ENCODE peak calls at places on chromosomes 12 and 14, in nine cellular contexts. X is uterus, V is ovary, J is tibial nerve, A is stomach, B is IMR-90, L is spleen, N is GM12878, G is A549. Z is an unnamed sample. For H3K4me1, the result is how much of the 10 kb centered on the place peaks cover.

GRCh38 chr12:68745376-68745903 is 536 bp upstream of the SLC35E3 start:
- DNase-seq in N (no peak), V (no peak), X (no peak), G (no peak), B (no peak), L (no peak), A (no peak), J (no peak), Z (no peak)

GRCh38 chr12:52561880-52562449 is 9.0 kb upstream of the KRT71 start:
- DNase-seq in J (no peak), G (peak), V (no peak), L (peak), X (no peak), B (no peak), A (no peak), N (no peak), Z (no peak)

GRCh38 chr14:92651106-92651792 is 97.2 kb downstream of the LGMN start:
- DNase-seq in N (peak), A (peak), B (no peak), L (peak), X (no peak), V (no peak), G (no peak), J (no peak), Z (no peak)

GRCh38 chr12:74449872-74450271 is 87.8 kb upstream of the ATXN7L3B start:
- DNase-seq in G (no peak), L (no peak), V (no peak), X (no peak), N (no peak), A (no peak), J (no peak), B (peak), Z (no peak)

GRCh38 chr14:105711841-105712460 is 185.6 kb downstream of the TMEM121 start:
- DNase-seq in J (no peak), X (no peak), A (no peak), L (no peak), B (no peak), V (no peak), N (no peak), G (no peak), Z (no peak)

GRCh38 chr14:100726467-100726811 is 253 bp upstream of the DLK1 start:
- DNase-seq in B (no peak), A (no peak), J (no peak), L (no peak), X (no peak), G (peak), V (no peak), N (no peak), Z (no peak)

GRCh38 chr12:93784339-93785086 is 107.3 kb downstream of the CRADD start:
- DNase-seq in N (no peak), L (no peak), A (no peak), B (peak), G (peak), V (no peak), J (peak), X (peak), Z (no peak)

GRCh38 chr12:51395283-51396230 is 4.4 kb upstream of the GALNT6 start:
- DNase-seq in J (no peak), X (no peak), L (no peak), G (no peak), B (no peak), V (no peak), N (peak), A (no peak), Z (peak)

GRCh38 chr12:87274594-87275245 is 754.5 kb downstream of the C12orf50 start:
- DNase-seq in J (no peak), X (no peak), B (peak), L (no peak), A (no peak), N (no peak), G (peak), V (no peak), Z (no peak)

GRCh38 chr12:92698466-92698865 is 4.3 kb upstream of the PLEKHG7 start:
- DNase-seq in B (no peak), L (no peak), X (no peak), J (no peak), A (no peak), G (no peak), V (no peak), N (no peak), Z (no peak)

GRCh38 chr12:92065018-92065499 is 80.6 kb downstream of the BTG1 start:
- DNase-seq in G (peak), B (peak), X (peak), J (no peak), A (peak), V (no peak), L (no peak), N (peak), Z (no peak)

GRCh38 chr14:36333106-36333505 is 12.7 kb upstream of the MBIP start:
- DNase-seq in X (no peak), G (no peak), N (no peak), V (no peak), J (no peak), L (no peak), A (no peak), B (no peak), Z (no peak)

GRCh38 chr12:112168561-112168971 is 43.2 kb downstream of the TRAFD1 start:
- DNase-seq in L (peak), N (no peak), G (no peak), J (no peak), B (no peak), X (no peak), A (no peak), V (no peak), Z (peak)

GRCh38 chr14:37594916-37595808 is at the start of the genes FOXA1 and TTC6:
- DNase-seq in X (no peak), G (peak), B (peak), A (peak), N (no peak), V (no peak), L (no peak), J (no peak), Z (no peak)

GRCh38 chr14:39268393-39268792 is 34.7 kb downstream of the MIA2 start:
- DNase-seq in B (peak), L (no peak), V (no peak), G (peak), X (no peak), N (no peak), J (no peak), A (no peak), Z (no peak)

GRCh38 chr12:42128327-42128726 is 16.3 kb downstream of the GXYLT1 start:
- DNase-seq in B (peak), V (no peak), X (no peak), N (no peak), L (no peak), J (no peak), G (no peak), A (no peak), Z (no peak)

GRCh38 chr12:56518570-56518969 is 3.0 kb upstream of the RBMS2 start:
- DNase-seq in A (no peak), G (peak), X (no peak), L (no peak), V (no peak), B (peak), J (no peak), N (no peak), Z (no peak)

GRCh38 chr12:53224268-53224896 is 7.6 kb downstream of the RARG start:
- DNase-seq in G (peak), A (no peak), V (no peak), L (peak), N (no peak), X (no peak), J (no peak), B (no peak), Z (peak)

GRCh38 chr14:87018294-87018693 is 974.7 kb downstream of the GALC start:
- DNase-seq in J (no peak), B (peak), L (no peak), V (no peak), G (no peak), N (no peak), A (no peak), X (no peak), Z (no peak)

GRCh38 chr12:103632554-103633216 is 45.6 kb downstream of the STAB2 start:
- DNase-seq in V (peak), A (peak), X (no peak), L (peak), B (peak), N (peak), G (peak), J (no peak), Z (peak)

GRCh38 chr12:3777206-3777809 is 24.4 kb upstream of the CRACR2A start:
- DNase-seq in X (no peak), N (no peak), V (no peak), A (no peak), L (no peak), B (peak), G (peak), J (no peak), Z (no peak)

GRCh38 chr14:68127166-68127565 is 307.6 kb downstream of the RAD51B start:
- DNase-seq in N (no peak), G (no peak), B (no peak), X (no peak), J (no peak), L (no peak), V (no peak), A (no peak), Z (no peak)

GRCh38 chr12:129871991-129872969 is 31.5 kb downstream of the TMEM132D start:
- DNase-seq in B (no peak), N (no peak), G (no peak), X (no peak), A (no peak), V (no peak), J (no peak), L (no peak), Z (no peak)

GRCh38 chr12:101566318-101566717 is 28.5 kb upstream of the MYBPC1 start:
- DNase-seq in V (no peak), A (no peak), J (no peak), N (no peak), G (no peak), B (no peak), X (no peak), L (no peak), Z (no peak)

GRCh38 chr12:90085491-90086274 is 377.0 kb upstream of the ATP2B1 start:
- DNase-seq in X (no peak), G (no peak), N (no peak), V (no peak), B (peak), J (no peak), A (no peak), L (no peak), Z (no peak)

GRCh38 chr12:105219261-105220018 is 16.5 kb downstream of the APPL2 start:
- DNase-seq in G (no peak), V (no peak), X (no peak), N (no peak), B (no peak), J (no peak), L (no peak), A (no peak), Z (no peak)

GRCh38 chr12:111841236-111841749 is 735 bp upstream of the MAPKAPK5 start:
- DNase-seq in X (no peak), N (no peak), J (no peak), B (no peak), G (no peak), A (no peak), V (no peak), L (no peak), Z (no peak)

GRCh38 chr12:124686001-124686884 is 118.8 kb upstream of the NCOR2 start:
- DNase-seq in N (no peak), X (no peak), L (no peak), J (no peak), A (no peak), G (peak), V (peak), B (peak), Z (no peak)

GRCh38 chr14:103556976-103557758 is 5.3 kb downstream of the BAG5 start:
- DNase-seq in X (no peak), G (no peak), V (no peak), J (no peak), B (no peak), N (no peak), L (no peak), A (no peak), Z (no peak)

GRCh38 chr12:99984271-99985128 is at the start of gene ANKS1B:
- DNase-seq in L (no peak), X (peak), A (peak), B (peak), V (peak), G (peak), J (no peak), N (no peak), Z (peak)

GRCh38 chr12:97275261-97276197 is 187.1 kb upstream of the RMST start:
- DNase-seq in G (no peak), B (no peak), X (no peak), L (no peak), J (peak), V (no peak), N (no peak), A (no peak), Z (no peak)

GRCh38 chr14:32379447-32379846 is 50.3 kb downstream of the AKAP6 start:
- DNase-seq in V (no peak), B (no peak), G (no peak), N (no peak), J (no peak), A (no peak), L (no peak), X (no peak), Z (no peak)

GRCh38 chr12:116879509-116880212 is 1.6 kb downstream of the HRK start:
- DNase-seq in B (no peak), X (no peak), N (no peak), A (no peak), V (no peak), G (no peak), L (peak), J (no peak), Z (no peak)
- H3K4me3 ChIP-seq in B (no peak), X (no peak), N (no peak), A (peak), V (no peak), G (peak), L (peak), J (peak), Z (peak)

DNA sequence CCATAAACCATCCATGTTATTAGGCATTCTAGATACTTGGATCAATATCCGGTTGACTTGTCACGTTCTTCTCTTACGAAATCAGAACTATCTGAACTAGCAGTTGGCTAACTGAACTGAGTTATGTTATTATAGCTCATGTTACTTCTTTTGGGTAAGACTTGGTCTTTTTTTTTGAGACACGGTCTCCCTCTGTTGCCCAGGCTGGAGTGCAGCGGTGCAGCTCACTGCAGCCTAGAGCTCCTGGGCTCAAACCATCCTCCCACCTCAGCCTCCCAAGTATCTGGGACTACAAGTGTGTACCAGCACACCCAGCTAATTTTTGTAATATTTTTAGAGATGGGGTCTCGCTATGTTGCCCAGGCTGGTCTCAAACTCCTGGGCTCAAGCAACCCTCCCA is 178.7 kb downstream of the PRKCH start:
- DNase-seq in V (no peak), A (no peak), B (no peak), G (no peak), X (no peak), L (no peak), J (no peak), N (no peak), Z (no peak)
- H3K4me1 ChIP-seq in V (under half), A (under half), B (under half), G (under half), X (under half), L (half or more), J (under half), N (under half), Z (under half)

DNA sequence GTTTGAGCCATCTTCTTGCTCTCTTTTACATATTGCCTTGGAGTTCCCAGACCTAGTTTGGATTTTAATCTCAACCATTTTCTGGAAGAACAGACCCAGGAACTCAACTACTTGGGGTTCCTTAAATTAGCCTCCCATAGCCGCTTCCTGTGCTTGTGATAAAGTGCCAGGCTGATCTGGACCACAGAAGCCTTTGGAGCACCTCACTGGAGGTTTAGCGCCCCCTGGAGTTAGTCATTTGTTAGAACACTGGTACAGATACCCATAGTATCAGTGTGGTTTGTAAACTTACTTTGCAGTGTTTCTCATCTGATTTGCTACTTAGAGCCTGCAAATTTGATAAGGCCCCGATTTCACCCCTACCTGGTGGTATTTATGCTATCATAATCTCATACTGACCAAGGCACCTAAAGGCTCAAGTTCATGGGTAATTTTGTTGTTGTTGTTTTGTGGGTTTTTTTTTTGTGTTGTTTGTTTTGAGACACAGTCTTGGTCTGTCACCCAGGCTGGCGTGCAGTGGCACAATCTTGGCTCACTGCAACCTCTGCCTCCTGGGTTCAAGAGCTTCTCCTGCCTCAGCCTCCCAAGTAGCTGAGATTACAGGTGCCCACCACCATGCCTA is 3.7 kb downstream of the UNC119B start:
- DNase-seq in G (peak), L (no peak), B (peak), J (peak), X (peak), V (peak), A (peak), N (peak), Z (no peak)
- TF ChIP-seq POLR2A in G (no peak), L (no peak), B (no peak), J (no peak), X (no peak), V (no peak), A (no peak), N (no peak), Z (no peak)

DNA sequence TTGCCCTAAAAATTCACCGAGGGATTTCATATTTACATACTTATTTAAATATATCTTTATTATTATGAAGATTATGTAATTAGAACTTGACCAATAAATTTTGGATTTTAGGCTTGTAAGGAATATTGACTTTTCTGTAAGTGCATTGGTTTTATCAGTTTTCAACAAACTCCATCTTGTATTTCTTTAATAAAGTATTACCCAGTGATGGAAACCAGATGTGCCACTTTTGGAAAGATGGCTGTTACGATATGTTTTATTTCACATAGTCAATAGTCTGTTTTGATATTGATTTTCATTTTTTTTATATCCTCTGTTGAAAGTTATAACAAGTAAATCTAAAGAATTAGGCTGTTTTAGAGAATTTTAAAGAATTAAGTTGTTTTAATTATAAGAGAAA is 1.8 kb downstream of the MON2 start:
- DNase-seq in B (no peak), L (no peak), G (no peak), J (no peak), X (no peak), V (no peak), A (no peak), N (no peak), Z (no peak)
- H3K4me3 ChIP-seq in B (no peak), L (peak), G (peak), J (peak), X (no peak), V (peak), A (peak), N (peak), Z (peak)

GRCh38 chr14:91253795-91254323 is 9.4 kb upstream of the GPR68 start:
- DNase-seq in G (no peak), J (no peak), L (peak), V (peak), X (no peak), A (no peak), B (no peak), N (no peak), Z (no peak)
- H3K4me1 ChIP-seq in G (under half), J (under half), L (under half), V (under half), X (under half), A (half or more), B (under half), N (under half), Z (under half)

GRCh38 chr14:29607129-29607528 is 320.5 kb downstream of the PRKD1 start:
- DNase-seq in B (no peak), G (no peak), V (no peak), A (no peak), L (no peak), X (no peak), N (no peak), J (no peak), Z (no peak)
- TF ChIP-seq POLR2A in B (no peak), G (no peak), V (no peak), A (no peak), L (no peak), X (no peak), N (no peak), J (no peak), Z (no peak)

GRCh38 chr14:75165586-75166391 is 10.6 kb downstream of the TMED10 start:
- DNase-seq in G (no peak), L (no peak), V (no peak), X (no peak), J (no peak), A (no peak), N (no peak), B (no peak), Z (no peak)
- H3K4me3 ChIP-seq in G (no peak), L (no peak), V (no peak), X (no peak), J (peak), A (no peak), N (no peak), B (no peak), Z (no peak)